ENCODE peak calls at places on chromosomes 6 and 20, in four cellular contexts. Q is lower lobe of right lung, W is ovary, S is dorsolateral prefrontal cortex. B is an unnamed sample.

GRCh38 chr20:19784511-19785172 is 26.6 kb downstream of the RIN2 start:
- DNase-seq in Q (peak), W (peak), S (peak), B (peak)

GRCh38 chr6:151060096-151060741 is 179.5 kb upstream of the AKAP12 start:
- DNase-seq in Q (no peak), W (no peak), S (no peak), B (no peak)

GRCh38 chr6:52877168-52877567 is 32.3 kb downstream of the GSTA3 start:
- DNase-seq in Q (no peak), W (no peak), S (no peak), B (no peak)

GRCh38 chr6:90375681-90376439 is 79.2 kb upstream of the BACH2 start:
- DNase-seq in Q (no peak), W (no peak), S (no peak), B (no peak)

GRCh38 chr6:132669690-132670291 is 10.8 kb upstream of the TAAR1 start:
- DNase-seq in Q (no peak), W (no peak), S (no peak), B (no peak)

GRCh38 chr6:32317532-32317931 is 54.2 kb downstream of the TSBP1 start:
- DNase-seq in Q (no peak), W (no peak), S (no peak), B (no peak)

GRCh38 chr6:65110031-65110430 is 597.0 kb downstream of the EYS start:
- DNase-seq in Q (no peak), W (no peak), S (no peak), B (no peak)

GRCh38 chr20:57195023-57195758 is 71.2 kb downstream of the BMP7 start:
- DNase-seq in Q (no peak), W (no peak), S (no peak), B (no peak)

GRCh38 chr6:167759912-167760311 is 66.8 kb upstream of the AFDN start:
- DNase-seq in Q (no peak), W (no peak), S (no peak), B (no peak)

GRCh38 chr6:15338462-15338861 is 92.6 kb downstream of the JARID2 start:
- DNase-seq in Q (no peak), W (no peak), S (no peak), B (no peak)

GRCh38 chr6:166554316-166554715 is 32.2 kb downstream of the RAMACL start:
- DNase-seq in Q (no peak), W (no peak), S (no peak), B (no peak)

GRCh38 chr6:13120483-13121482 is 207.6 kb downstream of the TBC1D7 start:
- DNase-seq in Q (no peak), W (no peak), S (no peak), B (no peak)

GRCh38 chr6:43355862-43356590 is 13.4 kb downstream of the ZNF318 start:
- DNase-seq in Q (no peak), W (no peak), S (no peak), B (no peak)
- TF ChIP-seq CTCF in Q (no peak), W (no peak), S (peak), B (no peak)

DNA sequence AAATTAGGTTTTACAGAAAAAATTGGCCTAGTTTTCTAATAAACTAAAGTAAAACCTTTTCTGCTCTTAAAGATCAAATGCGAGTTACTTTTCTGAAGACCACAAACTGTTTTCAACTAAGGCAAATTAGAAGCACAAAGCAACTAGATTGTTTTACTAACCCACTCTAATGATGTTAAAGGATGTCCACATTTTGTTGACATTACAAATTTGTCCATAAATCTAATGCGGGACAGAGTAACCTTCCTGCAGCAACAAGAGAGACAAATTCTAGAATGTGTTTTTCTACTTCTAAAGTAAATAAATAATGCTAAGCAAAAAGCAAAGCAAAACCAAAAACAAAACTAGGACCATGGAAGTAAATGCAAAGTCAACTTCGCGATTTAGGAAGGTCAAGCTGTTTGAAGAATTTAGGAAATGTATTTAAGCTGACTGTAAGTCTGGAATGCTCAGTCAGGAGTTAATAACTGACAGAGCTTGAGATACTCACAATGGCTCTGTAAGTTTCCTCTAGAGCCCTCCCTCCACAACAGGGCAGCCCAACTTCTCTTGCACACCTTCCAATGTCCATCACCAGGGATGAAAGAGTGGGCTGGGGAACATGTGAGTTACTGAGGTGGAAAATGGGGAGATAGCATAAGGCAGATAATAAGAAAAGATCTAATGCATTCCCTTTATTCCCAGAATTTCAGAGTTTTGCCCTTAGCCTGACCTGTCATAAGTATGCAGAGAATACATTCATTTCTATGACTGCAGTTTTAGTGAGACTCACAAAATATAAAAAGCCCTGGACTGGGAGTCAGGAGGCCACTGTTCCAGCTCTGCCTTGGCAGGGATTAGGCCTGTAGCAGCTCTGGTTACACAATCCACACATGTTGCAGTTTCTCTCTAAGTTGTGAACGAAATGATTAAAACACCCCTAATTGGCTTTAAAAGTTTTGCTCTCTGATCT is 158.8 kb downstream of the FOXA2 start:
- DNase-seq in Q (no peak), W (no peak), S (no peak), B (no peak)
- TF ChIP-seq CTCF in Q (no peak), W (no peak), S (no peak), B (no peak)

GRCh38 chr20:61599061-61599930 is 347.2 kb downstream of the CDH4 start:
- DNase-seq in Q (peak), W (no peak), S (no peak), B (peak)
- TF ChIP-seq CTCF in Q (no peak), W (no peak), S (no peak), B (no peak)

GRCh38 chr6:131523988-131524673 is 48.9 kb upstream of the ARG1 start:
- DNase-seq in Q (no peak), W (no peak), S (no peak), B (no peak)

GRCh38 chr6:131524695-131525336 is 48.2 kb upstream of the ARG1 start:
- DNase-seq in Q (no peak), W (no peak), S (no peak), B (no peak)

DNA sequence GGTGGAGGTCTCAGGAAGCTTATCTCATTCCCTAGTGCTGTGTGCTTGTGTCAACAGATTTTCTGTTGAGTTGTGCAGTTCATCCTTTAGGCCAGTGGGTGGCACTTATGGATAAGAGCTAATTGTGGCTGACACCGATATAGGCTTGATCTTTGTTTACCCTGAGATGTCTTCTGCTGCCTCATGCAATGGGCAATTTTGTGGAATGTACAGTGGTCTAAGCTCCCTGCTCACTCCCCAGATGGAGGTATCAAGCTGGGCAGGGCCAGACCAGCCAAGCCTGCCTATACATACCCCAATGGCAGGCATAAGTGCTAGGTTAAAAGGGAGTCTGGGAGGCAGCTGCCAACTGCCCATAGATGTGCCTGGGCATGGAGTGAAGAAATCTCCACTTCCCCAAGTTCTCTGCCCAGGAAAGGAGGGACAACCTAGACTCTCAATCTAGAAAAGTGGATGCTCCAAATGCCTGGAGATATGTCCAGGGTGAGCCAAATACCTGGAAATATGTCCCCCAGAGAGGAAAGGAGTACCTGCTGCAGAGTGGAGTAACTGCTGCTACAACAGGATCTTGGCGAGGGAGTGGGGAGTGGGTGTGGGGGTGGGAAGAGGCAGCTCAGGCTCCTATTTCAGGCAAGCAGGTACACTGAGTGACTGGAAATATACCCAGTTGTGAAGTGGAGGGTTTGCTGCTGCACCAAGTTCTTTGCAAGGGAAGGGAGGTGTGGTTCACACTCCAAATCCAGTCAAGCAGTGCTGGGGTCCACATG is 53.2 kb upstream of the ARG1 start:
- DNase-seq in Q (no peak), W (no peak), S (no peak), B (peak)
- TF ChIP-seq CTCF in Q (peak), W (no peak), S (peak), B (peak)

DNA sequence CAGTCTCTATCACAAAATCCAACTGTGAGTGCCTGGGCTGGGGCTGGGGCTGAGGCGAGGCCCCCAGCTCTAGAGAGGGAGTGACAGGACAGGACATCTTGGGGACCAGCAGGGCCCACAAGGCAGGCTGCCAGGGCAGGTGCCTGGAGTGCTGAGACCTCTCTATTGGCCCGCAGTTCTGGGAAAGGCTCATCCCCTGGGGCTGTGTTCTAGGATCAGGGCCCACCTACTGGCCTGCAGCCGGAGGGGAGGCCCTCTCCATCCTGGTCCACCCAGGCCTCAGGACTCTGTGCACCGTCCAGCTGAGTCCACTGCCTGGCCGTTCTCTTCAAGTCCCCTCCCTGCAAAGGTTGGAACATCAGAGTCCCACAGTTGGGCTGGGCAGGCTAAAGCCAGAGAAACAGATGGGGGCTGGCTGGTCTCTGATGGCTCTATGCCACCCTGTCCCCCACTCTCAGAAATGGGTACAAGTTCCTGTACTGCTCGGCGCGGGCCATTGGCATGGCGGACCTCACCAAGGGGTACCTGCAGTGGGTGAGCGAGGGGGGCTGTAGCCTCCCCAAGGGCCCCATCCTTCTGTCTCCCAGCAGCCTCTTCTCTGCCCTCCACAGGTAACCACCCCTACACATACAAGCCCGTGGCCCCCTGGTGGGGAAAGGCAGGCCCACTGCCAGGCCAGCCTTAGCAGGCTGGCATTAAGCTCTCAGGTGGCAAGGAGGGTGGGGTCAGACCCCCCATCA is 9.0 kb downstream of the EMILIN3 start:
- DNase-seq in Q (no peak), W (no peak), S (no peak), B (no peak)
- TF ChIP-seq CTCF in Q (no peak), W (no peak), S (no peak), B (peak)

GRCh38 chr6:170165085-170165484 is 125.8 kb downstream of the DLL1 start:
- DNase-seq in Q (peak), W (peak), S (no peak), B (no peak)
- TF ChIP-seq CTCF in Q (no peak), W (no peak), S (no peak), B (no peak)

GRCh38 chr6:161292145-161292544 is 18.3 kb upstream of the AGPAT4 start:
- DNase-seq in Q (no peak), W (no peak), S (no peak), B (no peak)

GRCh38 chr6:161292650-161293281 is 18.9 kb upstream of the AGPAT4 start:
- DNase-seq in Q (no peak), W (no peak), S (no peak), B (no peak)

GRCh38 chr6:161300823-161301222 is 27.0 kb upstream of the AGPAT4 start:
- DNase-seq in Q (no peak), W (no peak), S (no peak), B (no peak)

GRCh38 chr6:161301338-161301737 is 27.5 kb upstream of the AGPAT4 start:
- DNase-seq in Q (no peak), W (no peak), S (no peak), B (no peak)

DNA sequence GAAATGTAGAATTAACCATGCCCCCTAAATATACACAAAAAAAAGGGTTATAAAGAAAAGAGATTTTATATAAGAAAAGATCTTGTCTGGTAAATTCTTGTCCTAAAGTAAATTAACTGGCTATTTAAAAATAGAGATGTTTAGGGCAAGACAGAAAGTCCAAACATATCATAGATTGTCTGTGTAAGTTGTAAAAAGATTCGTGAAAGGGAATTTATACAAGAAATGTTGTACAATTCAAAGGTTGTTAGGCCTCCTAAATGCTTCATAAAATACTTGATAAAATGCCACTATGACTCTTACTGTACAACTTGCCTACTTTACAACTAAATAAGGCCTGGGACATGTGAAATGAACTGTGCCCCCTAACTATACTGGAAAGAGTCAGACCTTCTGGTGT is 21.9 kb upstream of the AGPAT4 start:
- DNase-seq in Q (no peak), W (no peak), S (no peak), B (no peak)
- TF ChIP-seq CTCF in Q (no peak), W (no peak), S (no peak), B (no peak)

GRCh38 chr20:22386300-22386623 is 198.1 kb downstream of the FOXA2 start:
- DNase-seq in Q (no peak), W (no peak), S (no peak), B (no peak)
- TF ChIP-seq CTCF in Q (no peak), W (no peak), S (no peak), B (no peak)

DNA sequence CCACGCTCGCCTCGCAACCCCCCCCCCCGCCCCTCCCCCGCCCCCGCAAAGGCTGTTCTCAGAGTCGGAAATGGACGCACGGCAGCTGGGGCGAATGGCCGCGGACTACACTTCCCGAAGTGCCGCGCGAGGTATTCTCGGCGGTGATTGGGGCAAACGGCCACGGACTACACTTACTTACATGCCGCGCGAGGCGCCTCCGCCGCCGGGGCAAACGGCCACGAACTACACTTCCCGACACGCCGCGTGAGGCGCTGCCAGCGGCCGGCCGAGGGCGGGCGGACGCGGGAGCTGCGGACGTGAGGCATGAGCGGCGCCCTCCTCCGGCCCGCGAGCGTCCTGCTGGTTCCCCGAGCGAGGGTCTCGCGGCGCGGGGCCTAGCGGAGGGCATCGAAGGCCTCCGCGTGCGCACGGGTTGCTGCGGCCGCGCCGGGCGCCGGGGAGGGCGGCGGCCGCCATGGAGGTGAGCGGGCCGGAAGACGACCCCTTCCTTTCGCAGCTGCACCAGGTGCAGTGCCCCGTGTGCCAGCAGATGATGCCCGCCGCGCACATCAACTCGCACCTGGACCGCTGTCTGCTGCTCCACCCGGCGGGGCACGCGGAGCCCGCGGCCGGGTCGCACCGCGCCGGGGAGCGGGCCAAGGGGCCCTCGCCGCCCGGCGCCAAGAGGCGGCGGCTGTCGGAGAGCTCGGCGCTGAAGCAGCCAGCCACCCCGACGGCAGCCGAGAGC is at the start of gene WRNIP1:
- DNase-seq in Q (peak), W (peak), S (peak), B (peak)
- TF ChIP-seq CTCF in Q (peak), W (peak), S (peak), B (peak)